ENCODE peak calls at places on chromosomes 2 and 18, in seven cellular contexts. L is hepatocyte, G is upper lobe of right lung, F is psoas muscle, A is kidney, T is GM23248, S is body of pancreas. U is an unnamed sample.

GRCh38 chr2:42100696-42101585 is 53.1 kb downstream of the PKDCC start:
- DNase-seq in F (peak), L (peak), G (peak), S (peak), T (peak), A (peak), U (peak)

GRCh38 chr2:107735206-107735605 is 91.5 kb upstream of the RGPD4 start:
- DNase-seq in T (no peak), G (no peak), F (no peak), L (no peak), S (no peak), A (no peak), U (no peak)

GRCh38 chr2:173644146-173644545 is 289.5 kb downstream of the CDCA7 start:
- DNase-seq in S (no peak), T (peak), A (no peak), L (no peak), F (no peak), G (no peak), U (no peak)

GRCh38 chr2:134408791-134409190 is 154.9 kb downstream of the MGAT5 start:
- DNase-seq in A (no peak), G (no peak), T (peak), S (no peak), L (no peak), F (no peak), U (no peak)

GRCh38 chr2:108917526-108917925 is 71.5 kb downstream of the EDAR start:
- DNase-seq in L (no peak), F (no peak), T (no peak), G (peak), S (no peak), A (no peak), U (no peak)

GRCh38 chr2:177204417-177204816 is 8.2 kb upstream of the HNRNPA3 start:
- DNase-seq in A (no peak), T (no peak), S (no peak), F (no peak), L (no peak), G (no peak), U (no peak)

GRCh38 chr18:44579028-44579692 is 101.5 kb upstream of the SETBP1 start:
- DNase-seq in A (no peak), T (peak), G (no peak), F (no peak), L (peak), S (peak), U (peak)

GRCh38 chr2:219155054-219155644 is 5.5 kb downstream of the NHEJ1 start:
- DNase-seq in A (no peak), T (peak), F (no peak), L (peak), G (no peak), S (peak), U (peak)

GRCh38 chr2:108101481-108101880 is 115.2 kb downstream of the SLC5A7 start:
- DNase-seq in G (no peak), S (no peak), L (no peak), A (no peak), F (no peak), T (no peak), U (no peak)

GRCh38 chr2:132037527-132038178 is 124.1 kb downstream of the ANKRD30BL start:
- DNase-seq in T (peak), F (peak), G (peak), A (peak), S (peak), L (peak), U (peak)

GRCh38 chr18:24862225-24862893 is 401.9 kb downstream of the HRH4 start:
- DNase-seq in A (no peak), S (no peak), G (no peak), T (no peak), L (no peak), F (no peak), U (no peak)

GRCh38 chr18:73456643-73457042 is 588.9 kb upstream of the NETO1 start:
- DNase-seq in T (no peak), G (no peak), A (no peak), S (no peak), F (no peak), L (no peak), U (no peak)

GRCh38 chr18:48785686-48786470 is 164.9 kb downstream of the SMAD7 start:
- DNase-seq in A (peak), F (peak), S (no peak), G (peak), L (no peak), T (no peak), U (no peak)
- H3K4me3 ChIP-seq in A (no peak), F (no peak), S (no peak), G (no peak), L (no peak), T (no peak), U (no peak)

DNA sequence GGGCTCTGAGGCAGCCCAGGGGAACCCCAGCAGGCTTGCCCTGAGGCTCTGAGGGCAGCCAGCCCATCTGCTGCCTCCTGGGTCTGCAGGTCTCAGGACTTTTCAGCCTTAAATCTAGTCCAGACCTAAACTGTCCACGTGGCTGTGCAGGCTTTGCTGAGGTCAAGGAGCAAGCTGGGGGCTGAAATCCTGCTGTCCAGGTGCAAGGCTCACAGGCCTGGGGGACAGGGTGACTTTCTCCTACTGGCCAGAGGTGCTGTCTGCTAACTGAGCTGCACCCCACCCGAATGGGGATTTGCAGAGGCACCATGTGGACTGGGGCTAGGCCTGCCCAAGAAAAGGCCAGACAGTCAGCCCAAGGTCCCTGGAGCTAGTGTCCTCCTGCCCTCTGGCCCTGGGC is 32.1 kb downstream of the SDC1 start:
- DNase-seq in T (no peak), A (no peak), L (no peak), G (no peak), S (no peak), F (no peak), U (no peak)
- H3K27ac ChIP-seq in T (no peak), A (no peak), L (no peak), G (peak), S (no peak), F (no peak), U (no peak)

DNA sequence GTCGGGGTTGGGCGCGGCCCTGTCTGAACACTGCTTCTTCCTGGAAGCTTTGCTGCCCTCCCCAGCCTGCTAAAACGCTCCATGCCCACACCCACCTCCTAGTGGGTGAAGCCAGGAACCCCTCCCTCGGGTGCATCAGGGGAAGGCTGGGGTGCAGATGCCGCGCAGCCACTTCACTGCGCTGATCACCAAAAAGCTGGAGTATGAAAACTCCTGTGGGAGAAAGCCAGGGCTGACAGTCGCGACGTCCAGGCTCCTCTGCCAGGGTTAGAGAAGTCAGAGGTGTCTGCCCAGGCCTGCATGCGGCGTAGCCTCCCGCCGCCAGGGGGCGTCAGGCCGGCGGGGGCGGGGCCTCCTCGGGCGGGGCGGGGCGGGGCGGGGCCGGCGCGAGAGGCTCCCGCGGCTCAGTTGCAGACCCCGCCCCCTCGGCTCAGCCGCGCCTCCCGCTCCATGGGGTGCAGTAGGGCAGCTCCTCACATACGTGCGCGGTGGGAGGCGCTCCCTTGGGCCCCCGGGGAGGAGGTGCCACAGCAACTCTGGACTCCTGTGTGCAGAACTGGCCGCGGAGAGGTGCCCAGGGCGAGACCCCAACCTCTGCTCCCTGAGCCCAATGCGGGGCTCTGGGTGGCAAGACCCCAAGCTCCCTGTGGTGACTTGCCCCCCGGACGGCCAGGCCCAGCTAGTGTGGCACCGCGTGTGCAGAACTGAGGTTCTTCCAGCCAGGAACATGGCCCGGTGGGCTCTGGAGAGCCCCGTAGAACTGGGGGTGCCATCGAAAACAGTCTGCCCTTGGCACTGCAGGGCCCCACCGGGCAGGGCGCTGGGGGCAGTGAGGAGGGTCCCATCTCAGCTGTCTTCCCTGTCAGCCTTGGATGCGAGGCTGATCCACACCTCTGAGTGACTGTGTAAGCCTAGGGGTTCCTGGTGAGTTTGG is 1.8 kb upstream of the RNPEPL1 start:
- DNase-seq in L (peak), T (peak), F (peak), A (peak), S (peak), G (peak), U (peak)
- H3K4me3 ChIP-seq in L (peak), T (peak), F (peak), A (peak), S (no peak), G (peak), U (peak)

GRCh38 chr18:40874233-40874632 is 1080.8 kb upstream of the PIK3C3 start:
- DNase-seq in L (no peak), S (no peak), T (peak), G (no peak), A (no peak), F (no peak), U (no peak)

GRCh38 chr18:40878371-40878770 is 1076.7 kb upstream of the PIK3C3 start:
- DNase-seq in F (no peak), T (no peak), S (no peak), G (no peak), L (no peak), A (no peak), U (no peak)

GRCh38 chr18:40877096-40877495 is 1077.9 kb upstream of the PIK3C3 start:
- DNase-seq in S (no peak), L (no peak), G (no peak), A (no peak), T (peak), F (no peak), U (no peak)

DNA sequence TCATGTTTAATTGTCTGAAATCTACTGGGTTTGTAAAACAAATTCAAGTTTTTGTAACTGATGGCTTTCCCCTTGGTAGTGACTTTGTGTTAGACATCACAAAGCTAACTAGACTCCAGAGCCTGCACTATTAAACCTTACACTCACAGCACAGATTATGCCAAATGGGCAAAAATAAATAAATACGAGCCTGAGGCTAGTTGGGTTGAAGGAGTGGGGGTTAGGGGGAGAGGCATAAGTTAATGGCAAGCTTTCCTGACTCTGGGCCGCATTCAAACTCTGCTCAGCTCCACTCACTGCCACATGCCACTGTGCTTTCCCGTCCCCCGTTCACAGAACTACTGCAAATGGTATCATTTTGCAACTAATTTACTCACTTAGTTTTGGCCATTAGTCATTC is 1079.9 kb upstream of the PIK3C3 start:
- DNase-seq in L (no peak), G (no peak), S (no peak), A (no peak), F (no peak), T (no peak), U (no peak)
- H3K27ac ChIP-seq in L (no peak), G (no peak), S (no peak), A (no peak), F (no peak), T (no peak), U (no peak)